ENCODE peak calls at places on chromosomes 5 and 9, in four cellular contexts. Q is A549, O is transverse colon, Y is IMR-90. T is an unnamed sample.

GRCh38 chr9:95157491-95158151 is 159.9 kb downstream of the FANCC start:
- DNase-seq in Q (no peak), O (peak; percentile 24), Y (peak; percentile 94), T (no peak)

GRCh38 chr5:180193749-180194375 is 15.1 kb downstream of the RASGEF1C start:
- DNase-seq in Q (no peak), O (no peak), Y (no peak), T (no peak)

GRCh38 chr5:20353481-20353880 is 365.5 kb upstream of the CDH18 start:
- DNase-seq in Y (no peak), O (no peak), Q (no peak), T (no peak)

GRCh38 chr5:157596449-157596848 is 20.9 kb upstream of the ADAM19 start:
- DNase-seq in Q (no peak), O (peak; percentile 41), Y (no peak), T (no peak)

GRCh38 chr5:558326-558725 is 34.1 kb upstream of the SLC9A3 start:
- DNase-seq in O (peak; percentile 2), Q (no peak), Y (no peak), T (no peak)

GRCh38 chr9:128136816-128137793 is 9.6 kb upstream of the PTGES2 start:
- DNase-seq in O (no peak), Y (peak; percentile 87), Q (no peak), T (no peak)

GRCh38 chr9:122144836-122145235 is 14.7 kb downstream of the NDUFA8 start:
- DNase-seq in O (no peak), Q (no peak), Y (no peak), T (no peak)

GRCh38 chr5:138760448-138761110 is 7.4 kb downstream of the CTNNA1 start:
- DNase-seq in Y (peak; percentile 29), O (no peak), Q (no peak), T (no peak)

GRCh38 chr9:124054671-124055212 is 43.2 kb downstream of the LHX2 start:
- DNase-seq in Q (no peak), Y (peak; percentile 90), O (no peak), T (no peak)

GRCh38 chr5:1195439-1195838 is 6.0 kb upstream of the SLC6A19 start:
- DNase-seq in O (no peak), Q (no peak), Y (no peak), T (peak; percentile 4)

GRCh38 chr5:80187274-80187673 is 68.6 kb downstream of the SERINC5 start:
- DNase-seq in Y (no peak), O (no peak), Q (no peak), T (no peak)

GRCh38 chr5:136082390-136083193 is 50.1 kb upstream of the SMAD5 start:
- DNase-seq in Q (peak; percentile 76), O (peak; percentile 63), Y (peak; percentile 77), T (peak; percentile 90)

GRCh38 chr5:103840600-103840999 is 278.0 kb upstream of the NUDT12 start:
- DNase-seq in Q (no peak), Y (peak; percentile 19), O (no peak), T (no peak)

GRCh38 chr9:13033959-13034695 is 245.4 kb downstream of the MPDZ start:
- DNase-seq in Y (peak; percentile 54), Q (peak; percentile 71), O (peak; percentile 48), T (peak; percentile 55)

GRCh38 chr5:151772868-151773561 is 1.3 kb downstream of the G3BP1 start:
- DNase-seq in Q (no peak), Y (peak; percentile 56), O (no peak), T (no peak)

GRCh38 chr5:151770383-151771258 is 1.1 kb upstream of the G3BP1 start:
- DNase-seq in Y (peak; percentile 42), O (peak; percentile 65), Q (peak; percentile 24), T (peak; percentile 82)

GRCh38 chr5:151773979-151774378 is 2.2 kb downstream of the G3BP1 start:
- DNase-seq in O (no peak), Y (no peak), Q (no peak), T (no peak)

GRCh38 chr5:151772029-151772867 is 494 bp downstream of the G3BP1 start:
- DNase-seq in Q (peak; percentile 28), Y (no peak), O (peak; percentile 56), T (peak; percentile 37)

GRCh38 chr5:151771259-151772028 is at the start of gene G3BP1:
- DNase-seq in Y (peak; percentile 100), O (peak; percentile 100), Q (peak; percentile 99), T (peak; percentile 100)
- TF ChIP-seq CTCF in Y (peak; percentile 96), O (peak; percentile 55), Q (no peak), T (peak; percentile 71)

GRCh38 chr9:34602906-34603305 is 9.0 kb downstream of the RPP25L start:
- DNase-seq in Q (no peak), O (no peak), Y (no peak), T (no peak)

GRCh38 chr9:34603610-34604231 is 8.2 kb downstream of the RPP25L start:
- DNase-seq in O (peak; percentile 85), Y (peak; percentile 63), Q (peak; percentile 94), T (peak; percentile 78)

GRCh38 chr9:34600908-34601307 is 11.0 kb downstream of the RPP25L start:
- DNase-seq in O (no peak), Q (no peak), Y (no peak), T (no peak)

GRCh38 chr9:34599546-34599945 is 10.0 kb upstream of the CNTFR start:
- DNase-seq in O (no peak), Q (no peak), Y (no peak), T (no peak)

GRCh38 chr9:34601883-34602570 is 9.9 kb downstream of the RPP25L start:
- DNase-seq in O (no peak), Y (no peak), Q (no peak), T (no peak)
- H3K27ac ChIP-seq in O (no peak overlapping the region), Y (no peak overlapping the region), Q (no peak overlapping the region), T (no peak overlapping the region)

GRCh38 chr9:131545786-131546335 is 538 bp downstream of the PRRT1B start:
- DNase-seq in Q (peak; percentile 46), Y (no peak), O (no peak), T (no peak)
- TF ChIP-seq CTCF in Q (no peak), Y (no peak), O (no peak), T (no peak)

DNA sequence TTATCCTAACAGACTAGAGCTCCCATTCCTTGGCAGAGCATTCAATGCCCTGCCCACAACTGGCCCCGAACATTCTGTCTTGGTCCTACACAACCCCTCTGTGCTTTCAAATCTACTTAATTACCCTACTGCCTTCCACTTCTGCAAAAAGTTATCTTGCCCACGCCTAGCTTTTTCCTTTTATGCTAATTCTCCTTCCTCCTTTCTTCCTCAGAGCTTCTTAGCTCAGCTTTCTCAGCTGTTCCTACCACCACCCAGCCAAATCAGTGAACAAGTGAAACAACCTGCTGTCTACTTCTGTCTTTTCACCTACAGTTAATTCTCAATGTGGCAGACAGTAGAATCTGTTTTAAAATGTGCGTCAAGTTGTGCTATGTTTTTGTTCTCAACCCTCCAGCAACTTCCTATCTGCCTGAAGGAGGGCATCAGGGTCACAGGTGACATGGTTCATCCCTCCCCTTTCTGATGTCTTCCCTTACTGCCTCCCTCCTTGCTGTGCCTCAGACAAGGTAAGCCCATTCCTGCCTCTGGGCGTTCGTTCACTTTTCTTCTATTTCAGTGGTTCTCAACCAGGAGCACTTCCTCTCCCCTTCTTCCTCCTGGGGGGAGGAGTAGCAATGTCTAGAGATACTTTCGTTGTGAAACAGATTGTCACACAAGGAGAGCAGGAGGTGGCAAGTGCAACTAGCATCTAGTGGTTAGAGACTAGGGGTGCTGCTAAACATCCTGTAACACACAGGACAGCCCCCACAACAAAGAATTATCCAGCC is 1.3 kb upstream of the REEP5 start:
- DNase-seq in Y (no peak), O (no peak), Q (no peak), T (no peak)
- H3K27ac ChIP-seq in Y (no peak overlapping the region), O (peak overlapping the region; percentile 100), Q (no peak overlapping the region), T (no peak overlapping the region)